ENCODE peak calls at places on chromosomes 16 and 17, in ten cellular contexts. One of them, this sample, is unnamed.
A peak's percentile ranks its signal among the peaks of the same experiment; 100 is the strongest.

GRCh38 chr17:38703742-38704644 is 1.1 kb upstream of the MLLT6 start:
- DNase-seq in astrocyte of the spinal cord: no peak
- DNase-seq in brain pericyte: no peak
- DNase-seq in Peyer's patch: peak; percentile 94
- DNase-seq in iPS-NIHi11: peak; percentile 88
- DNase-seq in stimulated activated CD4-positive, alpha-beta T cell treated with anti-CD3 and anti-CD28 coated beads, Interleukin-12 subunit alpha, Interleukin-12 subunit beta, amount 100 ng/mL, for 4 hours: peak; percentile 88
- DNase-seq in stimulated activated CD8-positive, alpha-beta memory T cell treated with anti-CD3 and anti-CD28 coated beads, Interleukin-4, amount 100 ng/mL, for 1 hour: no peak
- DNase-seq in lower leg skin: peak; percentile 71
- DNase-seq in uterus: peak; percentile 80
- DNase-seq in HT1080: no peak
- DNase-seq in this sample: peak; percentile 85

GRCh38 chr17:49980703-49981197 is 11.8 kb downstream of the DLX4 start:
- DNase-seq in astrocyte of the spinal cord: no peak
- DNase-seq in brain pericyte: no peak
- DNase-seq in Peyer's patch: no peak
- DNase-seq in iPS-NIHi11: peak; percentile 87
- DNase-seq in stimulated activated CD4-positive, alpha-beta T cell treated with anti-CD3 and anti-CD28 coated beads, Interleukin-12 subunit alpha, Interleukin-12 subunit beta, amount 100 ng/mL, for 4 hours: no peak
- DNase-seq in stimulated activated CD8-positive, alpha-beta memory T cell treated with anti-CD3 and anti-CD28 coated beads, Interleukin-4, amount 100 ng/mL, for 1 hour: no peak
- DNase-seq in lower leg skin: no peak
- DNase-seq in uterus: no peak
- DNase-seq in HT1080: no peak
- DNase-seq in this sample: peak; percentile 57

GRCh38 chr17:67107811-67108210 is 63.5 kb downstream of the CACNG1 start:
- DNase-seq in astrocyte of the spinal cord: no peak
- DNase-seq in brain pericyte: no peak
- DNase-seq in Peyer's patch: no peak
- DNase-seq in iPS-NIHi11: no peak
- DNase-seq in stimulated activated CD4-positive, alpha-beta T cell treated with anti-CD3 and anti-CD28 coated beads, Interleukin-12 subunit alpha, Interleukin-12 subunit beta, amount 100 ng/mL, for 4 hours: no peak
- DNase-seq in stimulated activated CD8-positive, alpha-beta memory T cell treated with anti-CD3 and anti-CD28 coated beads, Interleukin-4, amount 100 ng/mL, for 1 hour: no peak
- DNase-seq in lower leg skin: no peak
- DNase-seq in uterus: no peak
- DNase-seq in HT1080: no peak
- DNase-seq in this sample: no peak

GRCh38 chr16:84247341-84247740 is 7.5 kb upstream of the KCNG4 start:
- DNase-seq in astrocyte of the spinal cord: no peak
- DNase-seq in brain pericyte: no peak
- DNase-seq in Peyer's patch: no peak
- DNase-seq in iPS-NIHi11: no peak
- DNase-seq in stimulated activated CD4-positive, alpha-beta T cell treated with anti-CD3 and anti-CD28 coated beads, Interleukin-12 subunit alpha, Interleukin-12 subunit beta, amount 100 ng/mL, for 4 hours: no peak
- DNase-seq in stimulated activated CD8-positive, alpha-beta memory T cell treated with anti-CD3 and anti-CD28 coated beads, Interleukin-4, amount 100 ng/mL, for 1 hour: no peak
- DNase-seq in lower leg skin: no peak
- DNase-seq in uterus: no peak
- DNase-seq in HT1080: no peak
- DNase-seq in this sample: no peak

GRCh38 chr17:31517524-31517923 is 126.0 kb downstream of the RAB11FIP4 start:
- DNase-seq in astrocyte of the spinal cord: no peak
- DNase-seq in brain pericyte: no peak
- DNase-seq in Peyer's patch: no peak
- DNase-seq in iPS-NIHi11: peak; percentile 58
- DNase-seq in stimulated activated CD4-positive, alpha-beta T cell treated with anti-CD3 and anti-CD28 coated beads, Interleukin-12 subunit alpha, Interleukin-12 subunit beta, amount 100 ng/mL, for 4 hours: no peak
- DNase-seq in stimulated activated CD8-positive, alpha-beta memory T cell treated with anti-CD3 and anti-CD28 coated beads, Interleukin-4, amount 100 ng/mL, for 1 hour: no peak
- DNase-seq in lower leg skin: no peak
- DNase-seq in uterus: no peak
- DNase-seq in HT1080: no peak
- DNase-seq in this sample: peak; percentile 65

GRCh38 chr16:81608515-81609209 is 164.1 kb downstream of the CMIP start:
- DNase-seq in astrocyte of the spinal cord: peak; percentile 45
- DNase-seq in brain pericyte: no peak
- DNase-seq in Peyer's patch: no peak
- DNase-seq in iPS-NIHi11: no peak
- DNase-seq in stimulated activated CD4-positive, alpha-beta T cell treated with anti-CD3 and anti-CD28 coated beads, Interleukin-12 subunit alpha, Interleukin-12 subunit beta, amount 100 ng/mL, for 4 hours: no peak
- DNase-seq in stimulated activated CD8-positive, alpha-beta memory T cell treated with anti-CD3 and anti-CD28 coated beads, Interleukin-4, amount 100 ng/mL, for 1 hour: no peak
- DNase-seq in lower leg skin: no peak
- DNase-seq in uterus: no peak
- DNase-seq in HT1080: no peak
- DNase-seq in this sample: no peak

GRCh38 chr17:74332763-74333220 is 6.8 kb downstream of the KIF19 start:
- DNase-seq in astrocyte of the spinal cord: no peak
- DNase-seq in brain pericyte: no peak
- DNase-seq in Peyer's patch: peak; percentile 57
- DNase-seq in iPS-NIHi11: no peak
- DNase-seq in stimulated activated CD4-positive, alpha-beta T cell treated with anti-CD3 and anti-CD28 coated beads, Interleukin-12 subunit alpha, Interleukin-12 subunit beta, amount 100 ng/mL, for 4 hours: no peak
- DNase-seq in stimulated activated CD8-positive, alpha-beta memory T cell treated with anti-CD3 and anti-CD28 coated beads, Interleukin-4, amount 100 ng/mL, for 1 hour: no peak
- DNase-seq in lower leg skin: no peak
- DNase-seq in uterus: no peak
- DNase-seq in HT1080: no peak
- DNase-seq in this sample: peak; percentile 34

GRCh38 chr16:89200124-89200849 is at the start of gene SLC22A31:
- DNase-seq in astrocyte of the spinal cord: no peak
- DNase-seq in brain pericyte: no peak
- DNase-seq in Peyer's patch: no peak
- DNase-seq in iPS-NIHi11: peak; percentile 41
- DNase-seq in stimulated activated CD4-positive, alpha-beta T cell treated with anti-CD3 and anti-CD28 coated beads, Interleukin-12 subunit alpha, Interleukin-12 subunit beta, amount 100 ng/mL, for 4 hours: no peak
- DNase-seq in stimulated activated CD8-positive, alpha-beta memory T cell treated with anti-CD3 and anti-CD28 coated beads, Interleukin-4, amount 100 ng/mL, for 1 hour: no peak
- DNase-seq in lower leg skin: no peak
- DNase-seq in uterus: no peak
- DNase-seq in HT1080: no peak
- DNase-seq in this sample: no peak

GRCh38 chr17:69874220-69874670 is 200.8 kb upstream of the KCNJ16 start:
- DNase-seq in astrocyte of the spinal cord: peak; percentile 77
- DNase-seq in brain pericyte: no peak
- DNase-seq in Peyer's patch: no peak
- DNase-seq in iPS-NIHi11: no peak
- DNase-seq in stimulated activated CD4-positive, alpha-beta T cell treated with anti-CD3 and anti-CD28 coated beads, Interleukin-12 subunit alpha, Interleukin-12 subunit beta, amount 100 ng/mL, for 4 hours: no peak
- DNase-seq in stimulated activated CD8-positive, alpha-beta memory T cell treated with anti-CD3 and anti-CD28 coated beads, Interleukin-4, amount 100 ng/mL, for 1 hour: no peak
- DNase-seq in lower leg skin: no peak
- DNase-seq in uterus: no peak
- DNase-seq in HT1080: peak; percentile 90
- DNase-seq in this sample: no peak

GRCh38 chr16:58365623-58366022 is 26.6 kb upstream of the GINS3 start:
- DNase-seq in astrocyte of the spinal cord: no peak
- DNase-seq in brain pericyte: no peak
- DNase-seq in Peyer's patch: no peak
- DNase-seq in iPS-NIHi11: no peak
- DNase-seq in stimulated activated CD4-positive, alpha-beta T cell treated with anti-CD3 and anti-CD28 coated beads, Interleukin-12 subunit alpha, Interleukin-12 subunit beta, amount 100 ng/mL, for 4 hours: no peak
- DNase-seq in stimulated activated CD8-positive, alpha-beta memory T cell treated with anti-CD3 and anti-CD28 coated beads, Interleukin-4, amount 100 ng/mL, for 1 hour: no peak
- DNase-seq in lower leg skin: no peak
- DNase-seq in uterus: no peak
- DNase-seq in HT1080: peak; percentile 16
- DNase-seq in this sample: no peak